ENCODE peak calls at places on chromosomes 13 and 19, in five cellular contexts. O is MCF 10A, A is T-helper 1 cell, P is right atrium auricular region, T is HS-5. F is an unnamed sample.

GRCh38 chr13:33745370-33746324 is 72.3 kb upstream of the RFC3 start:
- DNase-seq in O (no peak), A (no peak), P (no peak), T (no peak), F (no peak)

GRCh38 chr19:6753178-6754031 is 13.8 kb downstream of the SH2D3A start:
- DNase-seq in O (peak), A (peak), P (peak), T (no peak), F (peak)

GRCh38 chr19:48613852-48614435 is 932 bp downstream of the FAM83E start:
- DNase-seq in O (no peak), A (no peak), P (no peak), T (no peak), F (no peak)

GRCh38 chr13:30313307-30313706 is 6.0 kb upstream of the KATNAL1 start:
- DNase-seq in O (no peak), A (no peak), P (no peak), T (no peak), F (no peak)

GRCh38 chr19:57759096-57759495 is 10.4 kb upstream of the ZNF586 start:
- DNase-seq in O (no peak), A (no peak), P (no peak), T (no peak), F (no peak)

GRCh38 chr13:79382545-79383275 is 23.3 kb downstream of the RBM26 start:
- DNase-seq in O (no peak), A (peak), P (no peak), T (no peak), F (peak)

GRCh38 chr13:38308736-38309135 is 40.9 kb upstream of the UFM1 start:
- DNase-seq in O (peak), A (no peak), P (no peak), T (peak), F (peak)

GRCh38 chr19:48561412-48561811 is 9.4 kb downstream of the SULT2B1 start:
- DNase-seq in O (no peak), A (no peak), P (no peak), T (no peak), F (no peak)

GRCh38 chr19:7482584-7483439 is 6.0 kb downstream of the PEX11G start:
- DNase-seq in O (peak), A (no peak), P (no peak), T (no peak), F (peak)

GRCh38 chr13:66353664-66354063 is 876.5 kb downstream of the PCDH9 start:
- DNase-seq in O (peak), A (no peak), P (no peak), T (no peak), F (no peak)

F was measured in bronchial epithelial cell.